ENCODE peak calls at places on chromosomes 12 and 14, in five cellular contexts. J is A549, W is K562, U is HepG2, C is GM12878. Z is an unnamed sample.

GRCh38 chr14:94062344-94062904 is 18.6 kb downstream of the DDX24 start:
- DNase-seq in C (no peak), U (no peak), J (no peak), W (no peak), Z (no peak)

GRCh38 chr14:95943699-95944098 is 67.1 kb downstream of the TUNAR start:
- DNase-seq in W (no peak), J (no peak), U (no peak), C (no peak), Z (no peak)

GRCh38 chr12:499837-500458 is 40.2 kb downstream of the B4GALNT3 start:
- DNase-seq in J (no peak), U (no peak), C (no peak), W (no peak), Z (no peak)

GRCh38 chr12:56476972-56477432 is 8.6 kb downstream of the SPRYD4 start:
- DNase-seq in U (peak; percentile 69), J (no peak), C (no peak), W (no peak), Z (no peak)

GRCh38 chr12:5088586-5089264 is 45.0 kb downstream of the KCNA5 start:
- DNase-seq in C (no peak), W (no peak), J (peak; percentile 64), U (no peak), Z (no peak)

GRCh38 chr12:47035459-47035858 is 44.0 kb upstream of the PCED1B start:
- DNase-seq in C (no peak), W (no peak), J (peak; percentile 61), U (no peak), Z (no peak)

GRCh38 chr12:111773801-111774551 is 7.2 kb downstream of the ALDH2 start:
- DNase-seq in J (peak; percentile 69), W (no peak), U (peak; percentile 89), C (no peak), Z (peak; percentile 42)

GRCh38 chr14:103087343-103087835 is 3.4 kb downstream of the LBHD2 start:
- DNase-seq in W (no peak), C (no peak), U (no peak), J (no peak), Z (no peak)

GRCh38 chr12:85963322-85963721 is 89.2 kb downstream of the NTS start:
- DNase-seq in J (no peak), U (no peak), C (no peak), W (no peak), Z (no peak)

GRCh38 chr12:70383484-70383883 is 17.4 kb downstream of the KCNMB4 start:
- DNase-seq in J (no peak), W (no peak), C (no peak), U (no peak), Z (no peak)

GRCh38 chr12:29306682-29307081 is 74.3 kb downstream of the ERGIC2 start:
- DNase-seq in W (no peak), C (no peak), U (no peak), J (no peak), Z (no peak)
- TF ChIP-seq MYC in W (no peak), C (no peak), U (no peak), J (no peak), Z (no peak)

GRCh38 chr14:88078525-88078924 is 73.6 kb downstream of the GPR65 start:
- DNase-seq in U (no peak), J (no peak), C (no peak), W (no peak), Z (no peak)
- TF ChIP-seq CTCF in U (no peak), J (no peak), C (no peak), W (peak; percentile 6), Z (no peak)

GRCh38 chr12:30613119-30613830 is 82.4 kb downstream of the IPO8 start:
- DNase-seq in U (peak; percentile 71), J (peak; percentile 7), W (no peak), C (no peak), Z (no peak)
- TF ChIP-seq MAX in U (no peak), J (no peak), W (no peak), C (no peak), Z (no peak)

DNA sequence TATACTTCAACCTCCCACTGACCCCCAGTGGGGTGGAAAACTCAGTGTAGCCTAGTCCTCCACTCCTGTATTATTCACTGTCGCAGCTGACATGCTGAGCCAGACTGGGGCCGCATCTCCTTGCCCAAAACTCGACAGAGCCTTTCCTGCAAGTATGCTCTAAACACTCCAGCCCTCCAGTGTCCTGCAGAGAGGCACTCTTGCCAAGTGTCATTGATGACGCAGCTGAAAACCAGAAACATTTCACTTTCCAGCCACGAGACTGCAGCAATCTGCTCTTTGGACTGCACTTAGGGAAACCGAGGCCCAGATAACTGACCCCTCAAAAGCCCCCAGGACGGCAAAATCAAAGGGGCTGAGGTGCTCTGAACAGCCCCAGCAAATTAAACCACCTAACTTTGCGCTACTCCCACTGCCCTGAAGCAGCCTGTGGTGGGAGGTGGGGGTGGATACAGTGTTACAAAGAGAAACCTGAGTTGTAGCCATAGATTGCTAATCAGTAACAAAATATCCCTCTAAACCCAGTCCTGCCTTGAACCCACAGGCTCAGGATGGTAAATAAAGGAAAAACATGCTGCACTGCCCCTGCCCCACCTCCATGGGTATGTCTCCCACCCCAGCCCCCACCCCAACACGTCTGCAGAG is 2.6 kb downstream of the CCDC85C start:
- DNase-seq in J (no peak), C (no peak), U (peak; percentile 49), W (no peak), Z (no peak)
- TF ChIP-seq MYC in J (no peak), C (no peak), U (peak; percentile 43), W (no peak), Z (no peak)

GRCh38 chr12:96981053-96981452 is 74.0 kb downstream of the NEDD1 start:
- DNase-seq in W (no peak), C (no peak), U (no peak), J (peak; percentile 11), Z (peak; percentile 8)
- TF ChIP-seq CTCF in W (no peak), C (no peak), U (no peak), J (no peak), Z (no peak)

GRCh38 chr12:49519574-49519936 is 19.3 kb upstream of the KCNH3 start:
- DNase-seq in C (no peak), W (no peak), J (no peak), U (no peak), Z (no peak)

GRCh38 chr12:49511410-49511809 is 27.4 kb upstream of the KCNH3 start:
- DNase-seq in U (peak; percentile 66), J (no peak), W (no peak), C (no peak), Z (no peak)

GRCh38 chr12:49518914-49519573 is 19.8 kb upstream of the KCNH3 start:
- DNase-seq in C (no peak), W (no peak), J (no peak), U (no peak), Z (no peak)

GRCh38 chr12:49512541-49512940 is 26.3 kb upstream of the KCNH3 start:
- DNase-seq in J (no peak), W (no peak), U (no peak), C (no peak), Z (no peak)

GRCh38 chr12:49515266-49515665 is 23.6 kb upstream of the KCNH3 start:
- DNase-seq in U (no peak), W (no peak), C (no peak), J (peak; percentile 64), Z (peak; percentile 20)
- TF ChIP-seq MAX in U (no peak), W (no peak), C (no peak), J (peak; percentile 52), Z (no peak)

GRCh38 chr14:35418093-35418492 is 13.5 kb upstream of the NFKBIA start:
- DNase-seq in C (no peak), J (no peak), U (no peak), W (no peak), Z (no peak)

GRCh38 chr14:35412281-35413057 is 7.9 kb upstream of the NFKBIA start:
- DNase-seq in U (no peak), J (no peak), W (no peak), C (no peak), Z (no peak)

GRCh38 chr14:35414365-35414764 is 9.8 kb upstream of the NFKBIA start:
- DNase-seq in U (no peak), J (no peak), W (no peak), C (no peak), Z (no peak)

GRCh38 chr14:35419429-35419841 is 14.9 kb upstream of the NFKBIA start:
- DNase-seq in W (no peak), C (no peak), U (peak; percentile 52), J (no peak), Z (no peak)

DNA sequence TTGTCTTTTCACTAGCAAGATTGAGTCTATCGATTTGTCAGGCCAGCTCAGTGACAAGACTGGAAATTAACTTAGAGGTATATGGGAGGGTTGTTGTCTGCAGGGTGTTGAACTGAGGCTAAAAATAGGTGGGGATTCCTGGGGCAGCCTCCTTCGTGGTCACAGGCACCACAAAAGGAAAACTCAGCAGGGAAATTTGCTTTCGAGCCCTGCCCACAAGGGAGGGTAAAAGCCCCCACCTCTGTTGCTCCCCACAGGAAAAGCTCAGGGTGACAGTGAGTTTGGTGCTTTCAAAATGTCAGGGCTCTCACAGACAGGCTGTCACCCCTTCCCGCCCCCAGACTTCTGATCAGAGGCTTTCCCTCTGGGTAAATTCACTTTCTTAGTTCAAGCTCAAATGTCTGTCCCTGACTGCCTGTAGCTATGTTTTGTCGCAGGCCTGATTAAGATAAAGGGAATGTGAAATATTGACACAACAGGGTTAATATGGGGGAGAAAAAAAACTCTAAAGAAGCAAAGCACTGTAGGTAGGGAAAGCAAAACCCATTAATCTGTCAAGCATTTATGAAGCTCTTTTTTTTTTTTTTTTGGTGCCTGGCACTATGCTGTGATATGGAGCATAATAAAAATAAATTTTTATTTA is 11.7 kb upstream of the NFKBIA start:
- DNase-seq in J (no peak), W (no peak), C (peak; percentile 75), U (no peak), Z (no peak)
- TF ChIP-seq MYC in J (no peak), W (no peak), C (no peak), U (no peak), Z (no peak)

DNA sequence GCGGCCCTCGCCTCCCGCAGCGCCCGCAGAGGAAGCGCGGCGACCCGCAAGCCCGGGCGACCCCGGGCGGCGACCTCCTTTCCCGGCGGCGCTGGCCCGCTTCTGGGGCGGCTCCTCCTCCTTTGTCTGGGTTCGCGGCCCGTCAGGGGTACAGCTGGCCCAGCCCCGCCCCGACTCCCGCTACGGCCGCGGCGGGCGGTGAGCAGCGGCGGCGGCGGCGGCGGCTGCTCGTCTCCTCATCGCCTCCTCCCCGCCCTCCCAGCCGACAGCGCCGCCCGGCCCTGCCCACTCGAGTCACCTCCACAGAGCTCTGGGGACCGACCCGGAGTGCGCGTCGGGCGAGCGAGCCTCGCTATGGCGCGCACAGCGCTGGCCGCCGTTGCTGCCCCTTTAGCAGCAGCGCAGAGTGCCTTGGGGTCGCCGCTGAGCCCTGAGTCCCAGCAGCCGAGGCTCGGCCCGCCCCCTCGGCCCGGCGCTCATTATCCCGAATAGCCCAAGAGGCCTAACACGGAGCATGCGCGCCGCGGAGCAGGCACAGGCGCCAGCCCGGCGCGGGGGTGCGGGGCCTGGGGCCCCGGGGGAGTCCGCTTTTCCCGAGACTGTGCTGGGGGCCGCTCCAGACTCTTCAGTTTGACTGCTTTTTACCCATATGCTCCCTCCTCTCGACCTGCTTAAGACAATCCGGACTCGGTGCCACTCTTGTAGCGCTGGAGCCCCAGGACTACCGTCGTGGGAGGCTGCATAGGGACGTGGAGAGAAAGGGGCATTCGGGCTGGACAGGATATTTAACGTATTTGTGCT is at the start of gene SOS2:
- DNase-seq in U (peak; percentile 78), J (peak; percentile 87), C (peak; percentile 43), W (peak; percentile 76), Z (peak; percentile 89)
- TF ChIP-seq CTCF in U (peak; percentile 51), J (peak; percentile 8), C (no peak), W (no peak), Z (no peak)